ENCODE peak calls at places on chromosomes 1 and 21, in four cellular contexts. N is NCI-H1105 treated with DMSO at 0.1 percent for 48 hours; X is stimulated activated CD4-positive, alpha-beta T cell treated with anti-CD3 and anti-CD28 coated beads, Interleukin-4, amount 100 ng/mL, for 1 hour; L is glomerular endothelial cell. O is an unnamed sample.

GRCh38 chr1:6011946-6012258 is 19.7 kb upstream of the NPHP4 start:
- DNase-seq in N (no peak), X (no peak), L (no peak), O (no peak)

GRCh38 chr1:153525088-153525713 is 10.6 kb downstream of the S100A6 start:
- DNase-seq in N (no peak), X (no peak), L (no peak), O (no peak)

GRCh38 chr21:37281993-37282392 is 14.9 kb upstream of the VPS26C start:
- DNase-seq in N (peak; percentile 74), X (no peak), L (no peak), O (no peak)

GRCh38 chr1:50103615-50104081 is 5.1 kb upstream of the ELAVL4 start:
- DNase-seq in N (no peak), X (no peak), L (no peak), O (no peak)

GRCh38 chr21:46597031-46597430 is 7.9 kb downstream of the S100B start:
- DNase-seq in N (no peak), X (no peak), L (no peak), O (no peak)

GRCh38 chr21:41406340-41406739 is 19.7 kb upstream of the MX1 start:
- DNase-seq in N (no peak), X (no peak), L (no peak), O (no peak)

GRCh38 chr1:42176902-42177519 is 12.5 kb upstream of the GUCA2A start:
- DNase-seq in N (peak; percentile 74), X (no peak), L (no peak), O (no peak)

GRCh38 chr21:34701726-34702125 is 32.9 kb downstream of the CLIC6 start:
- DNase-seq in N (no peak), X (no peak), L (no peak), O (no peak)

GRCh38 chr1:145960468-145961108 is 2.8 kb upstream of the LIX1L start:
- DNase-seq in N (peak; percentile 77), X (peak; percentile 52), L (no peak), O (peak; percentile 72)

GRCh38 chr1:76070538-76070937 is 4.0 kb upstream of the ST6GALNAC3 start:
- DNase-seq in N (no peak), X (no peak), L (no peak), O (no peak)

GRCh38 chr1:88731475-88731874 is 47.4 kb downstream of the PKN2 start:
- DNase-seq in N (peak; percentile 76), X (no peak), L (no peak), O (no peak)

GRCh38 chr1:211741116-211741515 is 65.7 kb upstream of the NEK2 start:
- DNase-seq in N (no peak), X (no peak), L (no peak), O (no peak)

O was measured in activated naive CD8-positive, alpha-beta T cell treated with anti-CD3 and anti-CD28 coated beads for 36 hours.